ENCODE peak calls at places on chromosomes 4 and X, in nine cellular contexts. G is HepG2, W is spleen, C is upper lobe of left lung, I is K562, K is suprapubic skin, R is sigmoid colon, A is stomach, J is HCT116. N is an unnamed sample.

GRCh38 chrX:55450259-55450658 is 1.7 kb upstream of the MAGEH1 start:
- DNase-seq in J (no peak), I (peak), A (no peak), R (no peak), W (no peak), G (peak), K (no peak), C (no peak), N (no peak)

GRCh38 chr4:8940792-8941491 is 69.3 kb upstream of the HMX1 start:
- DNase-seq in A (no peak), I (peak), W (peak), J (no peak), K (no peak), G (peak), R (no peak), C (no peak), N (peak)

GRCh38 chr4:128840711-128841318 is 31.3 kb downstream of the JADE1 start:
- DNase-seq in C (no peak), R (no peak), J (no peak), W (no peak), A (no peak), I (no peak), K (no peak), G (no peak), N (no peak)

GRCh38 chr4:163166041-163166579 is 580 bp downstream of the NAF1 start:
- DNase-seq in A (peak), J (no peak), K (peak), I (peak), C (peak), R (peak), W (peak), G (peak), N (no peak)

GRCh38 chrX:39678914-39679313 is 418.8 kb downstream of the BCOR start:
- DNase-seq in A (no peak), G (no peak), R (no peak), C (no peak), K (no peak), W (no peak), I (no peak), J (no peak), N (no peak)

GRCh38 chr4:150310159-150310895 is 232.1 kb downstream of the DCLK2 start:
- DNase-seq in J (no peak), I (no peak), C (no peak), A (no peak), G (no peak), R (no peak), K (no peak), W (no peak), N (no peak)

GRCh38 chr4:78951862-78952472 is 12.7 kb upstream of the PAQR3 start:
- DNase-seq in J (peak), C (no peak), R (no peak), W (no peak), G (peak), A (no peak), I (peak), K (no peak), N (no peak)

GRCh38 chrX:72110051-72110926 is 21.4 kb downstream of the RTL5 start:
- DNase-seq in R (no peak), C (no peak), W (no peak), G (no peak), K (no peak), J (no peak), A (no peak), I (no peak), N (no peak)

GRCh38 chr4:3607690-3608514 is 75.7 kb upstream of the LRPAP1 start:
- DNase-seq in R (peak), I (no peak), A (no peak), J (no peak), C (no peak), W (no peak), G (no peak), K (peak), N (no peak)

GRCh38 chr4:184248216-184248615 is 30.5 kb upstream of the ENPP6 start:
- DNase-seq in G (no peak), W (no peak), I (no peak), R (no peak), C (no peak), K (no peak), J (no peak), A (no peak), N (no peak)

GRCh38 chrX:41064028-41064427 is 21.2 kb upstream of the USP9X start:
- DNase-seq in A (no peak), I (no peak), C (no peak), W (no peak), R (no peak), J (no peak), K (no peak), G (no peak), N (no peak)

GRCh38 chr4:7978489-7978888 is 38.8 kb upstream of the AFAP1 start:
- DNase-seq in C (peak), I (no peak), K (no peak), W (no peak), G (no peak), R (no peak), J (peak), A (peak), N (no peak)

GRCh38 chr4:156800463-156800862 is 171.1 kb downstream of the PDGFC start:
- DNase-seq in J (no peak), W (no peak), K (no peak), G (no peak), R (no peak), C (no peak), I (no peak), A (no peak), N (no peak)
- TF ChIP-seq POLR2A in J (no peak), W (no peak), K (no peak), G (no peak), R (no peak), C (no peak), I (no peak), A (no peak), N (no peak)

GRCh38 chr4:145775406-145775805 is 95.5 kb downstream of the C4orf51 start:
- DNase-seq in C (no peak), W (no peak), R (no peak), J (no peak), K (no peak), G (no peak), I (no peak), A (no peak), N (peak)
- TF ChIP-seq CTCF in C (no peak), W (no peak), R (no peak), J (no peak), K (no peak), G (no peak), I (no peak), A (no peak), N (no peak)

GRCh38 chrX:78957768-78958130 is 12.6 kb downstream of the P2RY10 start:
- DNase-seq in R (no peak), G (no peak), A (no peak), C (no peak), W (no peak), K (no peak), J (no peak), I (no peak), N (no peak)
- TF ChIP-seq POLR2AphosphoS5 in R (no peak), G (no peak), A (no peak), C (no peak), W (no peak), K (no peak), J (no peak), I (no peak), N (no peak)

GRCh38 chrX:119482497-119483480 is 14.5 kb downstream of the SLC25A5 start:
- DNase-seq in K (no peak), G (no peak), A (peak), I (peak), J (no peak), C (peak), R (peak), W (peak), N (no peak)
- TF ChIP-seq POLR2A in K (no peak), G (no peak), A (no peak), I (no peak), J (no peak), C (no peak), R (no peak), W (no peak), N (no peak)